ENCODE peak calls at places on chromosomes 16 and 17, in seven cellular contexts. F is CD4-positive, CD25-positive, alpha-beta regulatory T cell; Q is right lobe of liver; Y is cardiac fibroblast; C is tibial nerve; O is pancreas; K is uterus. H is an unnamed sample.
A peak's percentile ranks its signal among the peaks of the same experiment; 100 is the strongest.

GRCh38 chr16:7363397-7364053 is 30.9 kb downstream of the RBFOX1 start:
- DNase-seq in C (no peak), O (no peak), K (no peak), F (no peak), Q (no peak), Y (no peak), H (no peak)

GRCh38 chr16:53892155-53892554 is 188.2 kb downstream of the FTO start:
- DNase-seq in Y (peak; percentile 87), F (no peak), O (peak; percentile 51), Q (peak; percentile 51), C (peak; percentile 54), K (peak; percentile 28), H (peak; percentile 86)

GRCh38 chr16:70750893-70751467 is 50.0 kb downstream of the VAC14 start:
- DNase-seq in O (no peak), K (peak; percentile 95), F (no peak), C (peak; percentile 73), Q (peak; percentile 90), Y (peak; percentile 98), H (peak; percentile 98)

GRCh38 chr17:80034977-80035686 is 540 bp downstream of the TBC1D16 start:
- DNase-seq in C (no peak), O (peak; percentile 44), K (no peak), F (peak; percentile 10), Y (peak; percentile 38), Q (no peak), H (peak; percentile 55)

GRCh38 chr17:19867094-19867653 is 562 bp downstream of the ULK2 start:
- DNase-seq in K (peak; percentile 72), C (peak; percentile 66), O (peak; percentile 59), Y (peak; percentile 69), F (peak; percentile 7), Q (peak; percentile 76), H (peak; percentile 66)

GRCh38 chr17:39612291-39612894 is 4.7 kb upstream of the NEUROD2 start:
- DNase-seq in Y (no peak), C (no peak), O (no peak), K (no peak), Q (no peak), F (no peak), H (no peak)

GRCh38 chr17:37507108-37507507 is 17.4 kb downstream of the DUSP14 start:
- DNase-seq in F (no peak), Q (peak; percentile 79), Y (no peak), O (no peak), K (no peak), C (no peak), H (no peak)

GRCh38 chr16:75218256-75219076 is at the start of gene CTRB1:
- DNase-seq in K (no peak), C (no peak), Q (no peak), O (peak; percentile 98), F (no peak), Y (no peak), H (no peak)

GRCh38 chr17:56681561-56682266 is 88.2 kb downstream of the NOG start:
- DNase-seq in O (no peak), C (no peak), Y (peak; percentile 50), Q (no peak), F (no peak), K (no peak), H (peak; percentile 93)

GRCh38 chr16:88866151-88866920 is at the start of gene PABPN1L:
- DNase-seq in Q (no peak), Y (no peak), F (no peak), C (no peak), K (no peak), O (no peak), H (no peak)

GRCh38 chr17:1829189-1829578 is 518 bp downstream of the SMYD4 start:
- DNase-seq in Q (no peak), O (peak; percentile 75), F (peak; percentile 8), K (peak; percentile 33), C (no peak), Y (peak; percentile 16), H (peak; percentile 11)

GRCh38 chr16:57619133-57619605 is 9.3 kb upstream of the ADGRG1 start:
- DNase-seq in O (no peak), K (no peak), F (no peak), Q (peak; percentile 33), Y (no peak), C (no peak), H (no peak)

GRCh38 chr17:27532269-27533067 is 76.2 kb downstream of the KSR1 start:
- DNase-seq in K (no peak), Y (peak; percentile 46), C (peak; percentile 27), F (no peak), Q (peak; percentile 56), O (peak; percentile 75), H (peak; percentile 99)

GRCh38 chr17:43719578-43719977 is 39.0 kb downstream of the SOST start:
- DNase-seq in Y (no peak), Q (no peak), C (no peak), K (no peak), O (no peak), F (no peak), H (no peak)

GRCh38 chr17:37489197-37490001 is at the start of gene DUSP14:
- DNase-seq in Y (peak; percentile 86), C (peak; percentile 34), F (peak; percentile 66), Q (peak; percentile 87), O (peak; percentile 82), K (peak; percentile 69), H (peak; percentile 81)

GRCh38 chr16:939311-939710 is 31.5 kb downstream of the LMF1 start:
- DNase-seq in O (no peak), Q (no peak), Y (no peak), C (no peak), K (no peak), F (no peak), H (no peak)

GRCh38 chr17:37086329-37086728 is 137.6 kb downstream of the AATF start:
- DNase-seq in C (no peak), O (no peak), Y (no peak), K (no peak), F (no peak), Q (no peak), H (no peak)

GRCh38 chr16:72042157-72042660 is 12.1 kb upstream of the HP start:
- DNase-seq in F (no peak), Q (peak; percentile 87), Y (peak; percentile 16), K (peak; percentile 35), O (peak; percentile 73), C (no peak), H (no peak)

GRCh38 chr16:11319529-11320146 is 25.6 kb upstream of the RMI2 start:
- DNase-seq in Y (no peak), Q (no peak), C (no peak), F (no peak), O (peak; percentile 24), K (no peak), H (no peak)

GRCh38 chr16:75308011-75308410 is 56.6 kb upstream of the BCAR1 start:
- DNase-seq in C (no peak), Y (no peak), Q (no peak), O (peak; percentile 42), K (no peak), F (no peak), H (no peak)

GRCh38 chr16:48062681-48063080 is 93.1 kb downstream of the ABCC12 start:
- DNase-seq in C (no peak), O (no peak), Y (no peak), Q (no peak), K (no peak), F (no peak), H (no peak)

GRCh38 chr17:49334744-49335512 is 27.1 kb downstream of the ZNF652 start:
- DNase-seq in K (no peak), F (no peak), C (no peak), Y (no peak), Q (no peak), O (no peak), H (no peak)

GRCh38 chr16:30953511-30954124 is 3.9 kb upstream of the SETD1A start:
- DNase-seq in K (peak; percentile 52), Q (no peak), F (peak; percentile 36), C (peak; percentile 29), Y (peak; percentile 82), O (peak; percentile 53), H (peak; percentile 89)

DNA sequence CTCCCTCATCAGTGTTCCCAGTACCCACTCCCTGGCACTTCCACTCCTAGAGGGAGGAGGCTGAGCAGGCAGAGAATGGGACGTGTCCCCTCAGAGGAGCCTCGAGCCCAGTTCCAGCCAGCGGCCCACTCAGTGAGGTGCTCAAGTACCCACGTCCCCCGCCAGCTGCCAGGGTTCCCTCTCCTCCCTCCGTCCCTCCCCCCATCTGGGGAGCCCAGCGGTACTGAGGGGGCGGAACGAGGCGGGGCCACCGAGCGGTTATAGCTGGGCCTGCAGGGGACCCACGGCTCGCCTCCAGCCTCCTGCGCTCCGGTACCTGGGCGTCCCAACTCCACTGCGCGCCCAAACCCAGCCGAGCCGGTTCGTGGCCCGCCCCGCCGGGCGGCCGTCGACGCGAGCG is at the start of gene NPW:
- DNase-seq in C (no peak), Q (no peak), K (no peak), F (no peak), Y (no peak), O (no peak), H (no peak)
- H3K4me3 ChIP-seq in C (no peak within 1 kb of the TSS), Q (peak within 1 kb of the TSS; percentile 7), K (no peak within 1 kb of the TSS), F (no peak within 1 kb of the TSS), Y (no peak within 1 kb of the TSS), O (no peak within 1 kb of the TSS), H (peak within 1 kb of the TSS; percentile 17)

DNA sequence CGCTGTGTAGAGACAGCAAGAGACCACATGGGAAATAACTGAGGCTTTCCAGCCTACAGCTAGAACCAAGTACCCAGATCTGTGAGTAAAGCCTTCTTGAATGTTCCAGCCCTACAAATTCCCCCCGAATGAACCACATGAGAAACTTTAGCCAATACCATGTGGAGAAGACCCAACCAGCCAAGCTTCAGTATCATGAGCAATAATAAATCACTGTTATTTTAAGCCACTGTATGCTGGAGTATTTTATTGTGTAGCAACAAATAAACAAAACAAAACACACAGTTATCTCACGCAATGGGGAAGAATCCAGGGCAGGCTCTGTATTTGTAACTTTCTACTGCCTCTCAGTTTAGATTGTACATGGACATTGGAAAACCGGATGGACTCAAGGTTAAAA is 426.2 kb downstream of the CDH11 start:
- DNase-seq in O (no peak), Y (no peak), K (no peak), C (no peak), Q (no peak), F (no peak), H (no peak)
- H3K4me3 ChIP-seq in O (no peak overlapping the region), Y (no peak overlapping the region), K (no peak overlapping the region), C (no peak overlapping the region), Q (no peak overlapping the region), F (no peak overlapping the region), H (no peak overlapping the region)

GRCh38 chr17:74860999-74861553 is 1.4 kb upstream of the GRIN2C start:
- DNase-seq in C (no peak), K (no peak), Y (no peak), O (no peak), F (no peak), Q (no peak), H (no peak)
- H3K4me3 ChIP-seq in C (peak overlapping the region; percentile 25), K (no peak overlapping the region), Y (no peak overlapping the region), O (no peak overlapping the region), F (no peak overlapping the region), Q (no peak overlapping the region), H (no peak overlapping the region)

GRCh38 chr17:45291170-45291805 is 25.5 kb downstream of the MAP3K14 start:
- DNase-seq in O (no peak), K (no peak), Y (no peak), Q (no peak), C (peak; percentile 60), F (no peak), H (peak; percentile 78)

GRCh38 chr17:45290269-45290765 is 26.5 kb downstream of the MAP3K14 start:
- DNase-seq in F (no peak), K (no peak), Y (no peak), C (no peak), O (no peak), Q (no peak), H (no peak)

GRCh38 chr17:45293413-45294211 is 23.2 kb downstream of the MAP3K14 start:
- DNase-seq in K (peak; percentile 93), O (peak; percentile 79), C (peak; percentile 79), Y (peak; percentile 92), F (no peak), Q (peak; percentile 89), H (peak; percentile 90)

GRCh38 chr17:45294506-45294905 is 22.3 kb downstream of the MAP3K14 start:
- DNase-seq in F (no peak), Y (peak; percentile 89), O (peak; percentile 66), Q (peak; percentile 87), K (no peak), C (no peak), H (peak; percentile 85)

GRCh38 chr17:45292696-45293412 is 24.0 kb downstream of the MAP3K14 start:
- DNase-seq in C (no peak), K (no peak), F (no peak), Y (no peak), O (peak; percentile 57), Q (no peak), H (no peak)
- H3K4me3 ChIP-seq in C (no peak overlapping the region), K (no peak overlapping the region), F (no peak overlapping the region), Y (no peak overlapping the region), O (no peak overlapping the region), Q (no peak overlapping the region), H (no peak overlapping the region)

H was measured in choroid plexus epithelial cell.